ENCODE peak calls at places on chromosomes 2 and 18, in seven cellular contexts. K is mesenchymal stem cell, A is IMR-90, X is trophoblast cell, W is H9, Q is mesendoderm, D is H1. L is an unnamed sample.

GRCh38 chr2:240613781-240614180 is 11.5 kb upstream of the GPR35 start:
- DNase-seq in X (no peak), A (no peak), Q (no peak), D (no peak), W (no peak), K (no peak), L (no peak)

GRCh38 chr2:148586528-148587128 is 57.9 kb upstream of the EPC2 start:
- DNase-seq in W (no peak), D (no peak), Q (peak; percentile 67), K (no peak), A (no peak), X (no peak), L (no peak)

GRCh38 chr2:241987726-241988125 is 118.2 kb downstream of the RTP5 start:
- DNase-seq in W (peak; percentile 12), A (no peak), D (no peak), X (no peak), Q (no peak), K (no peak), L (no peak)

GRCh38 chr2:20052872-20053281 is 1.4 kb upstream of the LAPTM4A start:
- DNase-seq in A (peak; percentile 83), X (peak; percentile 51), K (peak; percentile 78), Q (no peak), W (no peak), D (no peak), L (no peak)

GRCh38 chr2:36568533-36569246 is 29.3 kb downstream of the FEZ2 start:
- DNase-seq in D (no peak), X (no peak), K (peak; percentile 54), W (no peak), Q (no peak), A (peak; percentile 66), L (no peak)

GRCh38 chr18:62986490-62986889 is 271.1 kb downstream of the PHLPP1 start:
- DNase-seq in W (no peak), X (no peak), D (no peak), K (no peak), Q (no peak), A (no peak), L (no peak)

GRCh38 chr2:237512774-237513466 is 25.9 kb downstream of the MLPH start:
- DNase-seq in W (peak; percentile 93), A (peak; percentile 85), D (peak; percentile 89), K (peak; percentile 88), Q (peak; percentile 94), X (peak; percentile 75), L (peak; percentile 78)

GRCh38 chr2:128638741-128639477 is 320.2 kb upstream of the HS6ST1 start:
- DNase-seq in K (no peak), X (no peak), A (no peak), D (peak; percentile 85), Q (peak; percentile 99), W (peak; percentile 94), L (peak; percentile 93)

GRCh38 chr2:226911932-226912331 is 76.1 kb downstream of the RHBDD1 start:
- DNase-seq in D (no peak), X (no peak), Q (no peak), A (peak; percentile 74), K (peak; percentile 86), W (no peak), L (no peak)

GRCh38 chr2:142853912-142854311 is 23.6 kb upstream of the KYNU start:
- DNase-seq in Q (peak; percentile 27), A (no peak), X (peak; percentile 7), D (no peak), K (no peak), W (no peak), L (no peak)

GRCh38 chr2:189312643-189313042 is 128.6 kb upstream of the WDR75 start:
- DNase-seq in Q (peak; percentile 37), A (no peak), D (no peak), W (no peak), K (no peak), X (no peak), L (no peak)

DNA sequence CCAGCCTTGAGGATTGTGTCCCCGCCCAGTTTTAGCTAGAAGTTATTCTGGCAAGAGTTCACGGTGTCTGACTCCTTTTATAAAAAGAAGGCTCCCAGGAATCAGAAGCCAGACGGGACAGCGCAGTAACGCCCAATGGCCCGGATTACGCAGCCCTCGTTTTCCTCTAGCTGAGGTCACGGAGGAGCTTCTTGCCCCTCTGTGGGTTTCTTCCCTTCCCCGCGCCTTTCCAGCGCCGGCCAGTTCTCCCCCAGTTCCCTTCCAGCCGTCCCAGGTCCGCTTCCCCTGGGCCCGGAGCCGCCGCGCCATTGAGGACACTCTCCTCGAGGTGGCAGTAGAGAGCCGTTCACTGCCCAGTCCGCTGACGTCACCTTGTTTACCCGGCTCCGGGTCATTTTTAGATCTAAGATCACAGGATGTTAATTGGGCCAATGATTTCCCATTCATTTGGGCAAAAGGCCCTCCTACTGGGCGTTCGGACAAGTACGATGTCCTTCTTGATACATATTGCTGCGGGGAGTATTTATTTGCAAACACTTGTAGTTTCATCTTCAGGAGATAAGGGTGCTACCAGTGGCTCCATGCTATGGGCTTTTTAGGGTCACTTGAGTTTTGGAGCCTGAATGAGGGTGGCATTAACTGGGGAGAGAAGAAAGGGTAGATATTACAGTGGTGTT is 81.5 kb upstream of the PPM1B start:
- DNase-seq in D (peak; percentile 99), X (peak; percentile 77), W (peak; percentile 87), Q (peak; percentile 86), K (peak; percentile 79), A (peak; percentile 61), L (peak; percentile 77)
- H3K9ac ChIP-seq in D (no peak overlapping the region), X (no peak overlapping the region), W (peak overlapping the region; percentile 18), Q (peak overlapping the region; percentile 60), K (peak overlapping the region; percentile 84), A (peak overlapping the region; percentile 31), L (no peak overlapping the region)

DNA sequence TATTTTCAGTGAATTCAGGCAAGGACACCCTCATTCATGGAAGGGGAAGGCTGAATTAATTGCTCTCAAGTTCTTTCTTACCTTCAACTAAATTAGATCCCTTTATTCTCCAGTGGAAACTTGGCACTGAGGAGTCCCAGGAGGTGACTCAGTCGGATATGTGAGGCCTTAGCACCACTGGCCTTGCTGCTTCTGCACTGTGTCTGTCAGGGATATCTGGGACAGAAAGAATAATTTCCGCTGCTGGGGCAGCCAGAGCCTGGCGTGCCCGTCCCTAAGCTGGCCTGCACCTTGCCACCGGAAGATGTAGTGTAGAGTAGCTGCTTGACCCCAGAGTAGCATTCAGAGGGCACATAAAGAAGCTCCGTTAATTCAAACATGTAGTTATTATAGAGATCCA is 53.4 kb downstream of the LIMS1 start:
- DNase-seq in K (peak; percentile 88), A (peak; percentile 77), D (no peak), Q (no peak), W (no peak), X (no peak), L (no peak)
- H2BK120ac ChIP-seq in K (no peak overlapping the region), A (peak overlapping the region; percentile 55), D (no peak overlapping the region), Q (no peak overlapping the region), W (no peak overlapping the region), X (no peak overlapping the region), L (no peak overlapping the region)

DNA sequence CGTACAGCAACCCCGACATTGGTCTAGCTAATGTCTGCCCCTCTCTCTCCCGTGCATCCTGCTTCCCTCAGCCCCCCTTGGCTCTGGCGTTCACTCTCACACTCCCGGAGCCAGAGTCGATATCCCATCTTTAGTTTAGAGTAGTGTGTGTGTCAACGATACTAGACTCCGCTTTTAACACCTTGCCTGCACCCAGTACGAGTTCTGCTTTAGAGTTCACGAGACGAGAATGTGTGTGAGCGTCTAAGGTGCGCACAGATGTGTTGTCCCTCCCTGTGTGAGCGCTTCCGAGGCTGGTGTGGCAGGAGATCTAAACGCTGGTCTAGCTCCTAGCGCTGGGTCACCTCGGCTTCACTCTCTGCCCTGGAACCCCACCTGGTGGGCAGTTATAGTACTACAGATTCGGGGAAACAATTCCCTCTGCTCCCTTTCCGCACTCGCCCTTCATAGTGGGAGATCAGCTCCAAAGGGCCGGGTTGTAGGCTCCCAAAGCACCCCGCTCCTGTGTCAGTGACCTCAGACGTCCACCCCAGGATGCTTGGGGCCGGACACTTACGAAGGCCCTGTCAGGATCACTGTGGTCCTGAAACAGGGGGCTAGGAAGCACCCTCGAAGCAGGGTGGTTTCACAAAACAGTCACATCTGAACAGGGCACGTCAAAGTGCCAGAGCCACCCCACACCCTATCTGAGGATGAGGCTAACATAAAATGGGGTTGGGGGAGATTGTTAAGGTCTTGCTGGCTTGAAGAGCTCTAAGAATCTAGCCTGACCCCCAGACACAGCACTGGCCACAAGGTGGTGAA is 2.7 kb upstream of the CYP26B1 start:
- DNase-seq in Q (peak; percentile 87), W (peak; percentile 82), A (peak; percentile 64), X (peak; percentile 77), K (peak; percentile 73), D (peak; percentile 95), L (peak; percentile 85)
- H3K9ac ChIP-seq in Q (no peak overlapping the region), W (no peak overlapping the region), A (no peak overlapping the region), X (no peak overlapping the region), K (peak overlapping the region; percentile 24), D (no peak overlapping the region), L (peak overlapping the region; percentile 78)

DNA sequence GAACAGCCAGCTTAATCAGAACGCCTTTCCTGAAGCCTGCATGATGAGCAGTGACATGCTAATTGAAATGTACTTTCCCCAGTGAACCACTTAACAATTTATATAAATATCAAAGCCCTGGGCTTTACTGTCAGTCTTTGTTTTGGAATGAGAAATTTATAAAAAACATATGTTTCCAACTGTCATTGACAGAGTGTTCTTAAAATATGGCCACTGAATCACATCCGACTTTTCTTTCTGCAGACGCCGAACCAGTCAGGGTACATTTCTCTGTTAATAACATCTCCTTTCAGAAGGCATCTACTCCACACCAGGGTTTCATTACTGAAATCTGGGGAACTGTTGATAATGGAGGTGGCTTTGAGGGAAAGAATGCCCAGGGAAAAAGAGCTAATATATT is 343.7 kb downstream of the INSIG2 start:
- DNase-seq in A (no peak), X (no peak), K (no peak), W (no peak), D (no peak), Q (no peak), L (no peak)
- H2BK120ac ChIP-seq in A (no peak overlapping the region), X (no peak overlapping the region), K (no peak overlapping the region), W (no peak overlapping the region), D (no peak overlapping the region), Q (no peak overlapping the region), L (no peak overlapping the region)

GRCh38 chr2:15399241-15399640 is 161.9 kb downstream of the NBAS start:
- DNase-seq in W (no peak), Q (no peak), X (no peak), A (no peak), D (no peak), K (no peak), L (no peak)
- H3K9ac ChIP-seq in W (no peak overlapping the region), Q (no peak overlapping the region), X (no peak overlapping the region), A (no peak overlapping the region), D (no peak overlapping the region), K (no peak overlapping the region), L (no peak overlapping the region)

GRCh38 chr2:21687589-21687988 is 563.8 kb downstream of the TDRD15 start:
- DNase-seq in W (no peak), D (no peak), K (no peak), A (peak; percentile 29), X (no peak), Q (no peak), L (no peak)

GRCh38 chr2:21694536-21694935 is 570.8 kb downstream of the TDRD15 start:
- DNase-seq in K (no peak), D (no peak), X (no peak), A (no peak), Q (no peak), W (no peak), L (no peak)

GRCh38 chr2:21694079-21694478 is 570.3 kb downstream of the TDRD15 start:
- DNase-seq in Q (no peak), K (no peak), A (no peak), W (no peak), D (no peak), X (no peak), L (no peak)

DNA sequence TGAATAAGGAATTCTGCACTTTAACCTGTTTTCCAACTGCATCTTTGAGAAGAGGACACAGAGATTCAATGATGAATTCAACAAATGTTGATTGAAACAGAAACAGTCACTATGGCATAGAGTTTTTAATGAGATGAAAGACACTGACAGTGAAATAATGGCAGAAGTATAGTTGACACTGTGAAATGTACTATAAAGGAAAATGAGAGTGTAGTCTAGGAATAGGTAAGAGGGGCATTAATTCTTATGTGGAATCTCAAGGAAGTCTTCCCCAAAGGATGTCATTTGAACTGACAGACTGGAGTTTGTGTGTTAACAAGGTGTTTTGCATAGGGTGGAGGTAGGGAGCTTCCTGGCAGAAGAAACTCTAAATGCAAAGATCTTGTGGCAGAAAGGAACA is 566.2 kb downstream of the TDRD15 start:
- DNase-seq in W (no peak), K (no peak), Q (no peak), D (no peak), X (no peak), A (no peak), L (no peak)
- H2BK120ac ChIP-seq in W (no peak overlapping the region), K (no peak overlapping the region), Q (no peak overlapping the region), D (no peak overlapping the region), X (no peak overlapping the region), A (no peak overlapping the region), L (no peak overlapping the region)